ENCODE peak calls at places on chromosome 1, in five cellular contexts. T, V, U, E and M are unnamed samples.

GRCh38 chr1:229117664-229118300 is 153.1 kb upstream of the RAB4A start:
- DNase-seq in T (no peak), V (no peak), U (peak), E (no peak), M (no peak)

GRCh38 chr1:94047914-94048313 is 73.0 kb downstream of the ABCA4 start:
- DNase-seq in T (no peak), V (no peak), U (no peak), E (no peak), M (no peak)

GRCh38 chr1:78490861-78491310 is at the start of gene PTGFR:
- DNase-seq in T (no peak), V (peak), U (peak), E (no peak), M (peak)

GRCh38 chr1:15883326-15883725 is 35.8 kb downstream of the SPEN start:
- DNase-seq in T (no peak), V (no peak), U (peak), E (no peak), M (no peak)

GRCh38 chr1:227888404-227889046 is 59.2 kb downstream of the WNT9A start:
- DNase-seq in T (no peak), V (no peak), U (no peak), E (no peak), M (no peak)

GRCh38 chr1:230972855-230973271 is 5.8 kb downstream of the TTC13 start:
- DNase-seq in T (peak), V (no peak), U (peak), E (peak), M (peak)

GRCh38 chr1:66439028-66439427 is 94.9 kb upstream of the SGIP1 start:
- DNase-seq in T (peak), V (no peak), U (peak), E (peak), M (peak)

GRCh38 chr1:38527373-38527966 is 332.1 kb downstream of the RRAGC start:
- DNase-seq in T (peak), V (no peak), U (no peak), E (peak), M (peak)

GRCh38 chr1:211975152-211975941 is 60.0 kb downstream of the INTS7 start:
- DNase-seq in T (no peak), V (no peak), U (peak), E (no peak), M (no peak)

GRCh38 chr1:60367522-60367921 is 294.0 kb upstream of the C1orf87 start:
- DNase-seq in T (no peak), V (no peak), U (no peak), E (no peak), M (no peak)

GRCh38 chr1:173148538-173148937 is 58.6 kb downstream of the TNFSF4 start:
- DNase-seq in T (no peak), V (no peak), U (no peak), E (no peak), M (no peak)

GRCh38 chr1:100624886-100625430 is 87.0 kb downstream of the GPR88 start:
- DNase-seq in T (no peak), V (no peak), U (no peak), E (no peak), M (no peak)

GRCh38 chr1:166273618-166274017 is 106.8 kb upstream of the FAM78B start:
- DNase-seq in T (no peak), V (no peak), U (no peak), E (no peak), M (no peak)

GRCh38 chr1:58886611-58887010 is 102.8 kb upstream of the JUN start:
- DNase-seq in T (no peak), V (no peak), U (peak), E (no peak), M (no peak)

GRCh38 chr1:3068400-3069361 is at the start of gene PRDM16:
- DNase-seq in T (no peak), V (peak), U (peak), E (no peak), M (no peak)

GRCh38 chr1:187445066-187445465 is 616.3 kb downstream of the PLA2G4A start:
- DNase-seq in T (no peak), V (no peak), U (no peak), E (no peak), M (no peak)

GRCh38 chr1:119948342-119949214 is 52.3 kb upstream of the ADAM30 start:
- DNase-seq in T (peak), V (peak), U (peak), E (peak), M (peak)

GRCh38 chr1:238652346-238652968 is 733.9 kb upstream of the CHRM3 start:
- DNase-seq in T (no peak), V (no peak), U (peak), E (no peak), M (no peak)

GRCh38 chr1:41621791-41622190 is 137.3 kb upstream of the EDN2 start:
- DNase-seq in T (no peak), V (no peak), U (no peak), E (no peak), M (no peak)

GRCh38 chr1:160777486-160778089 is 18.4 kb upstream of the LY9 start:
- DNase-seq in T (peak), V (no peak), U (no peak), E (peak), M (peak)
- TF ChIP-seq CTCF in T (peak), V (peak), U (no peak), E (peak), M (peak)

GRCh38 chr1:206799311-206799710 is 27.0 kb upstream of the IL10 start:
- DNase-seq in T (no peak), V (no peak), U (no peak), E (no peak), M (no peak)

GRCh38 chr1:206800411-206800810 is 28.1 kb upstream of the IL10 start:
- DNase-seq in T (no peak), V (no peak), U (peak), E (no peak), M (no peak)

GRCh38 chr1:206802401-206802800 is 30.1 kb upstream of the IL10 start:
- DNase-seq in T (no peak), V (no peak), U (peak), E (no peak), M (no peak)

GRCh38 chr1:206803221-206803730 is 31.0 kb upstream of the IL10 start:
- DNase-seq in T (peak), V (no peak), U (no peak), E (peak), M (peak)

DNA sequence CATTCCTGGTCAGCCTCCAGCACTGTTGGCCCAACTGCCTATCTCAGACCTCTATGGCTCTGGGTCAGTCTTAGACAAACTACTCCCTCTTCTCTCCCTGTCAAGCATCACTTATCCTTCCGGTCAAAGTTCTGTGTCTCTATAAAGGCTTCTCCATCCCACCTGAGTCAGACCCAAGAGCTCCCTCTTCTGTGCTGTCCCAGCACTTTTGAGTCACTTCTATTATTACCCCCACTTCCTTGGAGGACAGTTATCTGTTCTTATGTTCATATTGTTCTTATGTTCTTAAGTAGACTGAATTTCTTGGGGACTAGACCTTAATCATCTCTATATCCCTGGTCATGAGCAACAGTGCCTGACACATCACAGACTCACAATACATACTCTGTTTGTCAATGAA is 29.2 kb upstream of the IL10 start:
- DNase-seq in T (no peak), V (no peak), U (no peak), E (no peak), M (no peak)
- TF ChIP-seq CTCF in T (no peak), V (no peak), U (no peak), E (peak), M (no peak)

DNA sequence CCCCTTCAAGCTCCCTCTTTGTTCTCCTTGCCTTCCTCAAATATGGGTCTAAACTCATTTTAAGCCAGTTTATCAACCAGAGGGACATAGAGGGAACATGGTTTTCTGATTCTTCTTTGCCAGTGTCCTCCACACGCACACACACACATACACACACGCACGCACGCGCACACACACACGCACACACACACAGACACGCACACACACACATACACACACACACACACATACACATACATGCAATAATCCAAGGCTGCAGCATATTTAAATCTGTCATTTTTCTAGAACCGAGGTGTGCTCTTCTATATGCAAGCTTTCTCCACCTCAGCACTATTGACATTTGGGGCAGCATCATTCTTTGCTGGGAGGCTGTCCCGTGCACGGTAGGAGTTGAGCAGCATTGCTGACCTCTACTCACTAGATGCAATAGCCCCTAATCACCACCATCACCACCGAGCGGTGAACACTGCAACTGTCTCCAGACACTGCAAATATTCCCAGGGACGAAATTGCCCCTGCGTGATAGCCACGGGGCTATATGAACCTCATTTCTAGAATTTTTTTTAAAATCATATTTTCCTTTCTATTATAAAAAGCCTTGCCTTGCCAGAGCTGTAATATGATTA is 8.0 kb downstream of the TNFRSF9 start:
- DNase-seq in T (no peak), V (no peak), U (no peak), E (no peak), M (no peak)
- TF ChIP-seq CTCF in T (no peak), V (no peak), U (no peak), E (no peak), M (no peak)

DNA sequence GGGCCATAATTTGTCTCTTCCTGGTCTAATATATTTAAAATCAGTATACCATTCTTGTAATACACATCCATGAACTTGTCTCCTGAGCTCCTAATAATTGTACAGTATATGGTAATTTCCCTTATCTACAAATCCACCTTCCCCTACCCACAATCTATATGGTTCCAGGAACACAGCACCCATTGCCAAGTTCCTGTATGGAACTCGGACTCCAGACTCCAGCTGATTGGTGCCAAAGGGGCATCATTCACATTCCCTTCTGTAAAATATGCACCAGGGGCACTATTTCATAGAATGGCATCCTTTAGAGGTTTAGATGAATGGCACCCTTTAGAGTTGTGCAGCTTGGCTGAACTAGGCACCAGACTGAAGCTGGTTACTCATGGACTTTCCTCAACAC is 58.8 kb upstream of the ZSWIM5 start:
- DNase-seq in T (no peak), V (no peak), U (no peak), E (no peak), M (no peak)
- TF ChIP-seq CTCF in T (no peak), V (no peak), U (no peak), E (no peak), M (no peak)

GRCh38 chr1:199403421-199404116 is 623.9 kb upstream of the NR5A2 start:
- DNase-seq in T (no peak), V (no peak), U (peak), E (no peak), M (no peak)

GRCh38 chr1:199404191-199404590 is 623.3 kb upstream of the NR5A2 start:
- DNase-seq in T (no peak), V (no peak), U (peak), E (no peak), M (no peak)

GRCh38 chr1:199404976-199405375 is 622.5 kb upstream of the NR5A2 start:
- DNase-seq in T (no peak), V (no peak), U (peak), E (no peak), M (no peak)

GRCh38 chr1:199396456-199396855 is 631.1 kb upstream of the NR5A2 start:
- DNase-seq in T (no peak), V (no peak), U (no peak), E (no peak), M (no peak)

GRCh38 chr1:199399996-199400714 is 627.4 kb upstream of the NR5A2 start:
- DNase-seq in T (peak), V (no peak), U (no peak), E (peak), M (peak)
- TF ChIP-seq CTCF in T (peak), V (no peak), U (no peak), E (no peak), M (no peak)

GRCh38 chr1:6099787-6100765 is 54.4 kb downstream of the KCNAB2 start:
- DNase-seq in T (no peak), V (no peak), U (no peak), E (no peak), M (no peak)
- TF ChIP-seq CTCF in T (peak), V (no peak), U (no peak), E (peak), M (peak)

GRCh38 chr1:152398812-152399698 is 15.0 kb downstream of the CRNN start:
- DNase-seq in T (no peak), V (no peak), U (peak), E (peak), M (no peak)
- TF ChIP-seq CTCF in T (no peak), V (no peak), U (peak), E (peak), M (peak)

DNA sequence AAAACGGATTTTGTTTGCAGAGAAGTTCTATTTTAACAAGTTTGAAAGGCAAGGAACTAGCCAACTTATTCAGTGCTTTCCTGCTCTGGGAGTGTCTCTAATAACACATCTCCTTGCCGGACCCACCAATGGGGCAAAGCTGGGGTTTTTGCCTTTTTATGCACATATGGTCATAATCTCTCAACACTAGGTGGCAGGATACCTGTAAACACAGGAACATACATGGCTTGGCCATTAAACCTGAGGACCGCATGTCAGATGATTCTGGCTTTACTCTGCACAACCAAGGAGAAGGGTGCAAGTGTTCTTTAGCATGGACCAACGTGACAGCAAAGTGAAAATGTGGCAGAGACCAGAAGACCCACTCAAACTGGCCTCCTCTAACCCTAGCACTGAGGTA is 4.9 kb downstream of the TMEM9 start:
- DNase-seq in T (peak), V (no peak), U (peak), E (peak), M (no peak)
- TF ChIP-seq CTCF in T (peak), V (peak), U (peak), E (peak), M (peak)